ENCODE peak calls at places on chromosomes 6 and 20, in five cellular contexts. S, B, T, Y and E are unnamed samples. For H3K36me3, the result is how much of the 10 kb centered on the place peaks cover.

GRCh38 chr6:111552241-111552744 is 53.4 kb downstream of the TRAF3IP2 start:
- DNase-seq in S (peak), T (peak), B (peak), Y (peak), E (no peak)

GRCh38 chr20:3785240-3786125 is 1.1 kb downstream of the CENPB start:
- DNase-seq in S (no peak), Y (peak), B (no peak), T (no peak), E (no peak)

GRCh38 chr6:1388927-1389790 is at the start of gene FOXF2:
- DNase-seq in S (no peak), Y (peak), B (no peak), T (no peak), E (no peak)

GRCh38 chr6:90788781-90789180 is 201.9 kb upstream of the MAP3K7 start:
- DNase-seq in S (no peak), T (no peak), Y (no peak), B (no peak), E (no peak)

GRCh38 chr6:37142047-37142614 is 27.8 kb upstream of the PIM1 start:
- DNase-seq in Y (peak), T (no peak), B (no peak), S (no peak), E (no peak)

GRCh38 chr20:45189861-45190260 is 15.2 kb downstream of the PI3 start:
- DNase-seq in Y (no peak), T (no peak), S (no peak), B (no peak), E (no peak)

GRCh38 chr6:46729810-46730342 is 5.3 kb downstream of the PLA2G7 start:
- DNase-seq in S (no peak), Y (no peak), T (no peak), B (no peak), E (no peak)

GRCh38 chr6:35486005-35486925 is 10.6 kb downstream of the TEAD3 start:
- DNase-seq in Y (no peak), S (peak), B (peak), T (no peak), E (no peak)

GRCh38 chr6:39931607-39932006 is 2.7 kb downstream of the MOCS1 start:
- DNase-seq in T (no peak), B (no peak), S (no peak), Y (no peak), E (no peak)

GRCh38 chr20:39850821-39851330 is 838.2 kb downstream of the MAFB start:
- DNase-seq in T (no peak), B (peak), Y (peak), S (no peak), E (no peak)

GRCh38 chr6:26044140-26045045 is 42.8 kb upstream of the HFE start:
- DNase-seq in B (peak), T (no peak), S (peak), Y (peak), E (no peak)

GRCh38 chr20:21767739-21768223 is 62.3 kb downstream of the PAX1 start:
- DNase-seq in T (no peak), Y (no peak), B (no peak), S (no peak), E (no peak)

GRCh38 chr6:81834141-81834621 is 81.7 kb upstream of the TENT5A start:
- DNase-seq in B (peak), T (no peak), Y (peak), S (peak), E (no peak)

GRCh38 chr6:146997062-146997461 is 207.2 kb upstream of the STXBP5 start:
- DNase-seq in S (no peak), B (no peak), Y (peak), T (no peak), E (no peak)

GRCh38 chr6:73898599-73898998 is 202.6 kb downstream of the CD109 start:
- DNase-seq in Y (peak), B (no peak), T (no peak), S (no peak), E (no peak)

GRCh38 chr6:4727671-4728435 is 48.4 kb upstream of the CDYL start:
- DNase-seq in S (peak), B (no peak), T (no peak), Y (peak), E (no peak)

GRCh38 chr6:36386495-36387439 is 702 bp downstream of the ETV7 start:
- DNase-seq in Y (peak), B (peak), T (no peak), S (peak), E (no peak)

GRCh38 chr6:52511572-52512151 is 65.2 kb downstream of the TRAM2 start:
- DNase-seq in T (no peak), Y (peak), B (no peak), S (no peak), E (no peak)

GRCh38 chr6:149108398-149109100 is 209.0 kb upstream of the TAB2 start:
- DNase-seq in S (no peak), B (no peak), Y (no peak), T (no peak), E (no peak)

GRCh38 chr20:4897600-4897999 is 103.7 kb downstream of the SLC23A2 start:
- DNase-seq in S (no peak), B (no peak), Y (no peak), T (no peak), E (no peak)

GRCh38 chr20:24934716-24935115 is 14.4 kb upstream of the CST7 start:
- DNase-seq in B (no peak), S (peak), T (no peak), Y (no peak), E (no peak)

GRCh38 chr20:42027746-42028268 is 409.6 kb upstream of the CHD6 start:
- DNase-seq in B (no peak), Y (no peak), T (no peak), S (no peak), E (no peak)

GRCh38 chr20:45080867-45081616 is 19.9 kb downstream of the KCNS1 start:
- DNase-seq in S (no peak), T (no peak), B (no peak), Y (peak), E (no peak)

GRCh38 chr6:136696238-136696637 is 96.0 kb downstream of the MAP3K5 start:
- DNase-seq in Y (peak), B (no peak), T (no peak), S (no peak), E (no peak)

GRCh38 chr6:165821754-165822153 is 158.7 kb upstream of the PDE10A start:
- DNase-seq in B (no peak), Y (no peak), T (no peak), S (no peak), E (no peak)

GRCh38 chr6:157245486-157245885 is 77.8 kb downstream of the TMEM242 start:
- DNase-seq in S (no peak), T (no peak), Y (peak), B (no peak), E (no peak)

GRCh38 chr6:157248264-157248663 is 75.1 kb downstream of the TMEM242 start:
- DNase-seq in S (no peak), Y (no peak), T (no peak), B (no peak), E (no peak)

GRCh38 chr6:157244780-157245179 is 78.5 kb downstream of the TMEM242 start:
- DNase-seq in B (no peak), Y (no peak), S (no peak), T (no peak), E (no peak)

GRCh38 chr6:157246048-157246630 is 77.2 kb downstream of the TMEM242 start:
- DNase-seq in B (no peak), Y (peak), T (no peak), S (no peak), E (no peak)

GRCh38 chr6:157246771-157247484 is 76.4 kb downstream of the TMEM242 start:
- DNase-seq in B (no peak), S (no peak), Y (no peak), T (no peak), E (no peak)
- H3K36me3 ChIP-seq in B (under half), S (under half), Y (under half), T (under half), E (under half)

GRCh38 chr20:61994546-61994945 is 71.1 kb downstream of the TAF4 start:
- DNase-seq in B (no peak), Y (no peak), S (no peak), T (no peak), E (no peak)

GRCh38 chr20:61997372-61997771 is 68.3 kb downstream of the TAF4 start:
- DNase-seq in S (no peak), T (no peak), B (no peak), Y (no peak), E (no peak)

GRCh38 chr20:61998343-61999121 is 67.1 kb downstream of the TAF4 start:
- DNase-seq in T (no peak), S (no peak), Y (no peak), B (no peak), E (no peak)

GRCh38 chr20:62001178-62001715 is 64.4 kb downstream of the TAF4 start:
- DNase-seq in S (no peak), Y (no peak), T (no peak), B (no peak), E (no peak)

GRCh38 chr20:61997891-61998290 is 67.8 kb downstream of the TAF4 start:
- DNase-seq in B (no peak), T (no peak), S (no peak), Y (no peak), E (no peak)
- H3K36me3 ChIP-seq in B (half or more), T (half or more), S (under half), Y (under half), E (half or more)

GRCh38 chr20:34098570-34098969 is 13.5 kb downstream of the EIF2S2 start:
- DNase-seq in B (no peak), T (no peak), S (no peak), Y (no peak), E (no peak)
- H3K36me3 ChIP-seq in B (half or more), T (half or more), S (under half), Y (half or more), E (half or more)

GRCh38 chr20:48671141-48671540 is 156.7 kb downstream of the PREX1 start:
- DNase-seq in B (no peak), T (no peak), S (no peak), Y (no peak), E (no peak)
- H3K36me3 ChIP-seq in B (half or more), T (under half), S (under half), Y (under half), E (half or more)

GRCh38 chr6:159754959-159755914 is 6.6 kb upstream of the ACAT2 start:
- DNase-seq in B (no peak), Y (peak), S (no peak), T (no peak), E (no peak)
- H3K36me3 ChIP-seq in B (half or more), Y (half or more), S (under half), T (half or more), E (under half)

GRCh38 chr20:64003970-64004725 is 23.2 kb downstream of the PRPF6 start:
- DNase-seq in T (no peak), S (no peak), B (no peak), Y (no peak), E (no peak)

GRCh38 chr20:64009811-64010387 is 26.1 kb upstream of the C20orf204 start:
- DNase-seq in B (no peak), Y (no peak), S (no peak), T (no peak), E (no peak)

GRCh38 chr20:64005394-64005793 is 24.5 kb downstream of the PRPF6 start:
- DNase-seq in T (no peak), Y (peak), S (no peak), B (no peak), E (no peak)

GRCh38 chr20:64006490-64006889 is 25.6 kb downstream of the PRPF6 start:
- DNase-seq in T (no peak), S (no peak), Y (no peak), B (no peak), E (no peak)

DNA sequence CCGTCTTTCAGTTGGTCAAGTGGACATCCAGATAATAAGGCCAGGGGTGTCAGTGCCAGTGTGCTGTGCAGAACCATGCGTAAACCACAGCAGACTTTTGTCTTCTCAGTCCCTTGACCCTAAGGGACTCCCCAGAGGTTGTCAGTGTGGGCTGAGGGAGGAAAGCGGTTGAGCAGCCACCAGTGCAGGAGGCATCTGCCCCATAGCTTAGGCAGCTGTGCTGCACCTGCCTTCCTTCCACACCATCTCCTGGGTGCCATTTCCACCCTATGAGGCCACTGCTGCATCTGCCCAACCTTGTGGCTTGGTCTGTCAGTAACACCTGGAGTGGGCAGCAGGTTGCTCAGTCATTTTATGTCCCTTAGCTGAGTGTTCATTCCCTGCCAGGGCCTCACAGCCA is 26.0 kb downstream of the PRPF6 start:
- DNase-seq in B (no peak), T (no peak), Y (no peak), S (no peak), E (no peak)
- H3K36me3 ChIP-seq in B (half or more), T (half or more), Y (under half), S (under half), E (half or more)

GRCh38 chr6:117687725-117688124 is 12.5 kb downstream of the NUS1 start:
- DNase-seq in Y (no peak), B (no peak), T (no peak), S (no peak), E (no peak)

GRCh38 chr6:117685359-117685758 is 10.1 kb downstream of the NUS1 start:
- DNase-seq in B (no peak), T (no peak), Y (no peak), S (no peak), E (no peak)

GRCh38 chr6:117681321-117681720 is 6.1 kb downstream of the NUS1 start:
- DNase-seq in S (no peak), B (no peak), T (no peak), Y (no peak), E (no peak)

GRCh38 chr6:117687006-117687405 is 11.7 kb downstream of the NUS1 start:
- DNase-seq in T (no peak), S (no peak), Y (no peak), B (no peak), E (no peak)
- H3K36me3 ChIP-seq in T (under half), S (under half), Y (under half), B (under half), E (under half)

DNA sequence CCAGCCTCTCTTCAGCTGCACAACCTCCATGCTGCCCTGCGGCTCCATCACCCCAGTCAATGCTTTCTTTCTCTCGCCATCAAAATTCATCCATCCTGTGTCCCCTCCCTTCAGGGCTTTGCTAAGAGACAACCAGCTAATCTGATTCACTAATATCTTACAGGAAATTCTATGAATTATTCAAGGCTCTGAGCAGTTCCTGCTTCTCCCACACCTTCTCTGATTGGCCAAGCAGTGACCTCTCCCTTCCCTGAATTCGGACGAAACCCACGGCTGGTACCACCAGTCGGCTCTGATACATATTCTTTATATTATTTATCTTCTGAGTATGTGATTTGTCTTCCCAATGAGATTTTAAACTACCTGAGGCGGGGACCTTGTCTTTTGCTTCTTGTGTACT is 13.9 kb downstream of the ITPR3 start:
- DNase-seq in S (no peak), T (no peak), B (no peak), Y (no peak), E (no peak)
- H3K36me3 ChIP-seq in S (under half), T (under half), B (under half), Y (under half), E (under half)

DNA sequence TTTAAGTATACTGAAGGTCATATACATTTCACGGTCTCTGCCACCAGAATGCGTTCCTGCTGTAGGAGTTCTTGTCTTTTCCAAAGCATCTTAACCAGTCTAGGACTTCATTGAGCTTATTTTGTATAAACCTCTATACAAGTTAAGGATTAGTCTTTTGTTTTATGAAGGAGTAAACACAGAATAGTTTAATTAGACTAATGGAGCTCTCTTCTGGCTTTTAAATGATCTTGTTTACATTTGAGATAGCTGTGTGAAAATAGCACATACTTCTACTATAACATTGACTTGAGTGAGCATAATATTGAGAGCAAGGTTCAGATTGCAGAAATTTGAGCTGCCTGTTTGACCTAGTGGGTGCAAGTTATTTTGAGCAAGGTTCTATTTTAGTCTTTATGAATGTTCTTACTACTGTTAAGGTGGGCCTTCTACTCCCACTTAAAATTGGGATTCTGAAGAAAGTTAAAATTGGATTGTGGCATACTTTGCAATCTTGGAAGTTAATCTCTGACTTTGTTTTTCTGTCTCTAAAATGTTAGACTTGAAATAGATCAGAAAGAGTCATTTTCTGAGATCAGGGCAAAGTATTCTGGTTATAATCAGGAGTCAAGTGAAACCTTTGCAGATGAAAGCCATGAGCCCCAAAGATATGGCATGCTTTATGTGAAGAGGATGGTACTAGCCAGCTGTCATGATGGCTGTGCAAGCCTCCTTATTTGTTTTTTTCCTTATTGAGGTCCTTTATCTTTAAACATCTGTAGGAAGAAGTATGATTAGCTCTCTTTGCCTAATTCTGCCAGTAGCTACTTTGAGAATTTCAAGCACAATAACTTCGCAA is 41.8 kb downstream of the RPRD1B start:
- DNase-seq in B (no peak), T (no peak), S (no peak), Y (no peak), E (no peak)
- H3K36me3 ChIP-seq in B (half or more), T (half or more), S (under half), Y (under half), E (under half)

GRCh38 chr20:34942301-34942700 is 13.3 kb downstream of the GSS start:
- DNase-seq in T (no peak), S (no peak), B (no peak), Y (no peak), E (no peak)
- H3K36me3 ChIP-seq in T (half or more), S (under half), B (half or more), Y (under half), E (under half)